ENCODE peak calls at places on chromosomes 11 and 22, in five cellular contexts. W is A549; P is stimulated activated CD4-positive, alpha-beta T cell treated with anti-CD3 and anti-CD28 coated beads, Interleukin-4, amount 100 ng/mL, for 48 hours; H is HT-29; Z is activated T-cell treated with anti-CD3 and anti-CD28 coated beads, Interleukin-2, amount 50 U/mL, for 48 hours. O is an unnamed sample.

GRCh38 chr11:8098361-8098760 is 17.4 kb downstream of the TUB start:
- DNase-seq in W (no peak), P (no peak), H (no peak), Z (no peak), O (no peak)

GRCh38 chr11:13354335-13354734 is 76.7 kb downstream of the BMAL1 start:
- DNase-seq in W (peak; percentile 31), P (no peak), H (peak; percentile 60), Z (no peak), O (peak; percentile 73)

GRCh38 chr11:129814244-129814992 is 1.2 kb upstream of the TMEM45B start:
- DNase-seq in W (peak; percentile 13), P (peak; percentile 76), H (peak; percentile 31), Z (peak; percentile 82), O (peak; percentile 8)

GRCh38 chr11:71311176-71311925 is 59.0 kb upstream of the SHANK2 start:
- DNase-seq in W (no peak), P (no peak), H (no peak), Z (no peak), O (no peak)

GRCh38 chr11:11967669-11968510 is 40.5 kb downstream of the DKK3 start:
- DNase-seq in W (no peak), P (no peak), H (no peak), Z (no peak), O (no peak)

GRCh38 chr11:35629914-35630313 is 11.7 kb downstream of the FJX1 start:
- DNase-seq in W (peak; percentile 85), P (no peak), H (peak; percentile 59), Z (no peak), O (peak; percentile 22)

GRCh38 chr11:123580557-123581275 is 73.7 kb downstream of the SCN3B start:
- DNase-seq in W (peak; percentile 65), P (peak; percentile 50), H (peak; percentile 91), Z (peak; percentile 80), O (peak; percentile 64)

GRCh38 chr11:112318193-112318592 is 57.5 kb upstream of the PLET1 start:
- DNase-seq in W (peak; percentile 68), P (no peak), H (no peak), Z (no peak), O (no peak)

GRCh38 chr11:8168485-8169257 is at the start of gene RIC3:
- DNase-seq in W (peak; percentile 29), P (peak; percentile 47), H (no peak), Z (peak; percentile 72), O (peak; percentile 3)

GRCh38 chr22:18085188-18085587 is 7.4 kb downstream of the PEX26 start:
- DNase-seq in W (peak; percentile 54), P (no peak), H (no peak), Z (no peak), O (no peak)

GRCh38 chr11:36948445-36949171 is 350.6 kb upstream of the RAG2 start:
- DNase-seq in W (no peak), P (no peak), H (no peak), Z (no peak), O (no peak)

GRCh38 chr22:43697894-43698293 is 114.2 kb downstream of the EFCAB6 start:
- DNase-seq in W (no peak), P (no peak), H (no peak), Z (no peak), O (no peak)

GRCh38 chr11:93188726-93189125 is 9.1 kb downstream of the SLC36A4 start:
- DNase-seq in W (no peak), P (no peak), H (no peak), Z (no peak), O (no peak)

GRCh38 chr11:116851631-116852030 is 14.2 kb upstream of the APOA1 start:
- DNase-seq in W (no peak), P (no peak), H (no peak), Z (peak; percentile 74), O (no peak)

GRCh38 chr22:23501708-23502107 is 78.4 kb downstream of the IGLL1 start:
- DNase-seq in W (no peak), P (no peak), H (no peak), Z (no peak), O (no peak)

GRCh38 chr22:47012589-47013365 is 250.3 kb downstream of the TBC1D22A start:
- DNase-seq in W (no peak), P (no peak), H (no peak), Z (no peak), O (no peak)

GRCh38 chr11:74037309-74037708 is 28.4 kb upstream of the UCP3 start:
- DNase-seq in W (peak; percentile 21), P (no peak), H (no peak), Z (no peak), O (no peak)

GRCh38 chr11:118343981-118344521 is at the start of gene CD3G:
- DNase-seq in W (no peak), P (peak; percentile 64), H (no peak), Z (peak; percentile 85), O (no peak)

GRCh38 chr11:117010808-117011540 is 87.3 kb downstream of the SIK3 start:
- DNase-seq in W (peak; percentile 63), P (no peak), H (no peak), Z (no peak), O (no peak)

GRCh38 chr22:21100149-21101032 is 54.6 kb downstream of the LRRC74B start:
- DNase-seq in W (no peak), P (no peak), H (no peak), Z (no peak), O (no peak)

GRCh38 chr11:128624269-128625170 is 37.2 kb upstream of the ETS1 start:
- DNase-seq in W (no peak), P (peak; percentile 57), H (no peak), Z (peak; percentile 70), O (no peak)

O was measured in SK-MEL-5.